ENCODE peak calls at places on chromosomes 3 and 15, in four cellular contexts. One of them, this sample, is unnamed.
A peak's percentile ranks its signal among the peaks of the same experiment; 100 is the strongest.

GRCh38 chr15:70608156-70608555 is 155.2 kb downstream of the UACA start:
- DNase-seq in K562: no peak
- DNase-seq in HepG2: no peak
- DNase-seq in WTC11: no peak
- DNase-seq in this sample: no peak

GRCh38 chr3:177106184-177106583 is 91.1 kb downstream of the TBL1XR1 start:
- DNase-seq in K562: no peak
- DNase-seq in HepG2: no peak
- DNase-seq in WTC11: no peak
- DNase-seq in this sample: no peak

GRCh38 chr15:98805434-98806274 is 157.3 kb downstream of the IGF1R start:
- DNase-seq in K562: no peak
- DNase-seq in HepG2: peak; percentile 32
- DNase-seq in WTC11: peak; percentile 32
- DNase-seq in this sample: no peak

GRCh38 chr3:15386352-15386751 is 41.0 kb downstream of the METTL6 start:
- DNase-seq in K562: no peak
- DNase-seq in HepG2: no peak
- DNase-seq in WTC11: no peak
- DNase-seq in this sample: no peak

GRCh38 chr15:68370768-68371151 is 61.2 kb downstream of the ITGA11 start:
- DNase-seq in K562: no peak
- DNase-seq in HepG2: no peak
- DNase-seq in WTC11: no peak
- DNase-seq in this sample: no peak

GRCh38 chr15:57720861-57721260 is 14.3 kb downstream of the POLR2M start:
- DNase-seq in K562: no peak
- DNase-seq in HepG2: no peak
- DNase-seq in WTC11: no peak
- DNase-seq in this sample: no peak

GRCh38 chr3:116425126-116425525 is 20.2 kb downstream of the LSAMP start:
- DNase-seq in K562: no peak
- DNase-seq in HepG2: peak; percentile 1
- DNase-seq in WTC11: no peak
- DNase-seq in this sample: no peak

GRCh38 chr15:92391640-92392039 is 2.0 kb upstream of the ST8SIA2 start:
- DNase-seq in K562: no peak
- DNase-seq in HepG2: peak; percentile 6
- DNase-seq in WTC11: peak; percentile 59
- DNase-seq in this sample: no peak

GRCh38 chr15:47437492-47437891 is 279.8 kb upstream of the SEMA6D start:
- DNase-seq in K562: no peak
- DNase-seq in HepG2: no peak
- DNase-seq in WTC11: no peak
- DNase-seq in this sample: no peak

GRCh38 chr15:93028632-93029612 is 60.1 kb downstream of the RGMA start:
- DNase-seq in K562: no peak
- DNase-seq in HepG2: no peak
- DNase-seq in WTC11: no peak
- DNase-seq in this sample: no peak

GRCh38 chr15:78976691-78977090 is 31.8 kb upstream of the CTSH start:
- DNase-seq in K562: no peak
- DNase-seq in HepG2: no peak
- DNase-seq in WTC11: no peak
- DNase-seq in this sample: no peak

GRCh38 chr15:43268111-43269105 is 1.7 kb upstream of the TGM5 start:
- DNase-seq in K562: no peak
- DNase-seq in HepG2: peak; percentile 11
- DNase-seq in WTC11: peak; percentile 75
- DNase-seq in this sample: no peak

GRCh38 chr3:58754074-58754473 is 87.5 kb upstream of the FAM3D start:
- DNase-seq in K562: no peak
- DNase-seq in HepG2: no peak
- DNase-seq in WTC11: no peak
- DNase-seq in this sample: no peak

GRCh38 chr3:158794936-158795518 is 6.8 kb upstream of the MFSD1 start:
- DNase-seq in K562: peak; percentile 48
- DNase-seq in HepG2: peak; percentile 32
- DNase-seq in WTC11: no peak
- DNase-seq in this sample: no peak

GRCh38 chr3:145145461-145145860 is 1015.5 kb downstream of the PLOD2 start:
- DNase-seq in K562: no peak
- DNase-seq in HepG2: no peak
- DNase-seq in WTC11: no peak
- DNase-seq in this sample: no peak

GRCh38 chr3:58041182-58041825 is 33.1 kb downstream of the FLNB start:
- DNase-seq in K562: no peak
- DNase-seq in HepG2: peak; percentile 56
- DNase-seq in WTC11: no peak
- DNase-seq in this sample: no peak

GRCh38 chr3:71195492-71195891 is 388.0 kb downstream of the FOXP1 start:
- DNase-seq in K562: no peak
- DNase-seq in HepG2: peak; percentile 28
- DNase-seq in WTC11: no peak
- DNase-seq in this sample: no peak

GRCh38 chr3:155995525-155996370 is 124.6 kb upstream of the KCNAB1 start:
- DNase-seq in K562: peak; percentile 22
- DNase-seq in HepG2: peak; percentile 41
- DNase-seq in WTC11: no peak
- DNase-seq in this sample: no peak

GRCh38 chr3:174498638-174499037 is 360.5 kb upstream of the NAALADL2 start:
- DNase-seq in K562: no peak
- DNase-seq in HepG2: no peak
- DNase-seq in WTC11: no peak
- DNase-seq in this sample: no peak

GRCh38 chr3:77935418-77935817 is 895.5 kb downstream of the ROBO2 start:
- DNase-seq in K562: no peak
- DNase-seq in HepG2: no peak
- DNase-seq in WTC11: no peak
- DNase-seq in this sample: no peak

GRCh38 chr3:171939578-171939977 is 96.4 kb downstream of the TMEM212 start:
- DNase-seq in K562: no peak
- DNase-seq in HepG2: no peak
- DNase-seq in WTC11: no peak
- DNase-seq in this sample: no peak

GRCh38 chr3:78459751-78460150 is 1308.0 kb downstream of the ROBO1 start:
- DNase-seq in K562: no peak
- DNase-seq in HepG2: no peak
- DNase-seq in WTC11: no peak
- DNase-seq in this sample: no peak

GRCh38 chr3:120182613-120183524 is 88.6 kb upstream of the GSK3B start:
- DNase-seq in K562: no peak
- DNase-seq in HepG2: no peak
- DNase-seq in WTC11: no peak
- DNase-seq in this sample: no peak

GRCh38 chr15:60795889-60796288 is 316.9 kb upstream of the ICE2 start:
- DNase-seq in K562: no peak
- DNase-seq in HepG2: no peak
- DNase-seq in WTC11: no peak
- DNase-seq in this sample: peak; percentile 76

GRCh38 chr15:80743189-80743833 is 35.9 kb upstream of the CEMIP start:
- DNase-seq in K562: no peak
- DNase-seq in HepG2: peak; percentile 85
- DNase-seq in WTC11: no peak
- DNase-seq in this sample: no peak
- TF ChIP-seq NR2C2 in K562: no peak
- TF ChIP-seq NR2C2 in HepG2: no peak
- TF ChIP-seq NR2C2 in WTC11: no peak
- TF ChIP-seq NR2C2 in this sample: no peak

DNA sequence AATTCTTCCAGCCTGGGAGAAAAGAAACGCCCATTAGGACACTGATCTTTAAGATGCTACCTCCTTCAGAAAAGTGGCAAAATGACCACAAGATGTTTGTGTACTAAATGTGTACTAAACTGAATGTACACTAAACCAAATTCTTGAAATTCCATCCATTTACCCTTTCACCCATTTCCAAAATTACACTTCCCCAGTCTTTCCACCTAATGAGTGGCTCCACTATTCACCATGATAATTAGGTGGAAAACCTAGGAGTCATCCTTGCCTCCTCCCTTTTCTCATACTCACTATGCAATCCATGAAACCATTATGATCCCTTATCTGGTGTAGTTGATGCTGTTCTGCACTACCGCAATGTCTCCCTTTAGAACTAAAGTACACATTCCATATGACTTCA is 452.1 kb upstream of the THBS1 start:
- DNase-seq in K562: no peak
- DNase-seq in HepG2: peak; percentile 16
- DNase-seq in WTC11: no peak
- DNase-seq in this sample: no peak
- TF ChIP-seq ESRRA in K562: no peak
- TF ChIP-seq ESRRA in HepG2: no peak
- TF ChIP-seq ESRRA in WTC11: no peak
- TF ChIP-seq ESRRA in this sample: no peak

DNA sequence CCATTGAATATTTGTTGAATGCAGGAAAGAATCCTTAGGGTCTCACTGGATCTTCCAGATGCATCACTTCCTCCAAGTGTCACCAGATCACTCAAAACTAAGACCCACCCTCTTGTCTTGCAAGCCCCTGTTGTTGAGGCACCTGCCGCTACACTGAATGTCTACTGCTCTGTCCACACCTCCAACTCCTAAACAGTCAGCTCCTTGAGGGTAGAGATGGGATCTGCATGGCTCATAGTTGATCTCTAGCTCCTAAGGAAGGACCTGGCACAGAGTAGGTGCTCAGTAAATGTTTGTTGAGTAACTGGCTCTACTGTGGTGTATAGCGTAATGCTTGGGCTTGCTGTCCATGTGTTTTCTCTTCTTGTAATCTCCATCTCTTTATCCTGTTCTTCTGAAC is 8.8 kb downstream of the SLC6A20 start:
- DNase-seq in K562: no peak
- DNase-seq in HepG2: no peak
- DNase-seq in WTC11: no peak
- DNase-seq in this sample: no peak
- TF ChIP-seq NR2C2 in K562: no peak
- TF ChIP-seq NR2C2 in HepG2: no peak
- TF ChIP-seq NR2C2 in WTC11: no peak
- TF ChIP-seq NR2C2 in this sample: no peak

GRCh38 chr3:154122096-154122911 is 1.1 kb downstream of the ARHGEF26 start:
- DNase-seq in K562: no peak
- DNase-seq in HepG2: no peak
- DNase-seq in WTC11: peak; percentile 51
- DNase-seq in this sample: no peak

GRCh38 chr3:154120903-154121235 is 321 bp upstream of the ARHGEF26 start:
- DNase-seq in K562: no peak
- DNase-seq in HepG2: no peak
- DNase-seq in WTC11: no peak
- DNase-seq in this sample: no peak

GRCh38 chr3:154122912-154123559 is 1.8 kb downstream of the ARHGEF26 start:
- DNase-seq in K562: no peak
- DNase-seq in HepG2: peak; percentile 1
- DNase-seq in WTC11: no peak
- DNase-seq in this sample: no peak

GRCh38 chr3:154125378-154126030 is 4.3 kb downstream of the ARHGEF26 start:
- DNase-seq in K562: no peak
- DNase-seq in HepG2: peak; percentile 74
- DNase-seq in WTC11: no peak
- DNase-seq in this sample: no peak

GRCh38 chr3:154121236-154122095 is at the start of gene ARHGEF26:
- DNase-seq in K562: peak; percentile 96
- DNase-seq in HepG2: peak; percentile 44
- DNase-seq in WTC11: peak; percentile 93
- DNase-seq in this sample: no peak
- TF ChIP-seq ESRRA in K562: no peak
- TF ChIP-seq ESRRA in HepG2: no peak
- TF ChIP-seq ESRRA in WTC11: no peak
- TF ChIP-seq ESRRA in this sample: no peak

GRCh38 chr3:60081381-60082095 is 1031.7 kb upstream of the CFAP20DC start:
- DNase-seq in K562: no peak
- DNase-seq in HepG2: no peak
- DNase-seq in WTC11: no peak
- DNase-seq in this sample: peak; percentile 20
- TF ChIP-seq NR2C2 in K562: no peak
- TF ChIP-seq NR2C2 in HepG2: no peak
- TF ChIP-seq NR2C2 in WTC11: no peak
- TF ChIP-seq NR2C2 in this sample: no peak